ENCODE peak calls at places on chromosome 19, in eight cellular contexts. Z, F, O, Y, R, J, U and N are unnamed samples.

GRCh38 chr19:20472854-20473253 is 92.7 kb downstream of the ZNF737 start:
- DNase-seq in J (no peak), R (no peak), F (no peak), Z (no peak), O (no peak), Y (no peak), U (no peak), N (no peak)

GRCh38 chr19:44710483-44710882 is 11.5 kb downstream of the CEACAM16 start:
- DNase-seq in Z (no peak), J (no peak), R (no peak), F (no peak), O (no peak), U (no peak), Y (no peak), N (no peak)

GRCh38 chr19:3471954-3472655 is 8.2 kb downstream of the SMIM24 start:
- DNase-seq in J (peak; percentile 30), R (no peak), Z (no peak), F (peak; percentile 35), O (no peak), Y (no peak), U (peak; percentile 11), N (peak; percentile 73)

GRCh38 chr19:49264258-49264657 is 60.7 kb downstream of the SLC6A16 start:
- DNase-seq in O (no peak), Z (no peak), J (no peak), Y (no peak), R (no peak), U (no peak), F (no peak), N (no peak)

GRCh38 chr19:18173572-18174294 is at the start of gene IFI30:
- DNase-seq in R (no peak), U (peak; percentile 21), Y (peak; percentile 49), Z (no peak), F (peak; percentile 52), J (peak; percentile 53), O (peak; percentile 78), N (peak; percentile 94)

GRCh38 chr19:3257071-3257470 is 32.6 kb downstream of the CELF5 start:
- DNase-seq in R (no peak), F (no peak), O (no peak), Z (no peak), Y (no peak), U (no peak), J (no peak), N (no peak)

GRCh38 chr19:55648657-55649578 is 906 bp downstream of the CCDC106 start:
- DNase-seq in J (no peak), F (no peak), R (no peak), Z (no peak), O (no peak), U (no peak), Y (no peak), N (no peak)

GRCh38 chr19:20612711-20613316 is 47.2 kb upstream of the ZNF737 start:
- DNase-seq in Y (no peak), J (no peak), Z (no peak), O (no peak), R (no peak), U (no peak), F (no peak), N (no peak)

GRCh38 chr19:10517361-10517759 is at the start of gene S1PR5:
- DNase-seq in Y (peak; percentile 38), O (no peak), J (no peak), Z (no peak), U (no peak), R (no peak), F (no peak), N (peak; percentile 22)

GRCh38 chr19:48415395-48415794 is 21.9 kb downstream of the GRIN2D start:
- DNase-seq in Z (no peak), O (no peak), Y (peak; percentile 65), F (peak; percentile 64), U (peak; percentile 40), R (peak; percentile 40), J (peak; percentile 74), N (peak; percentile 96)

GRCh38 chr19:45267296-45267695 is 16.2 kb downstream of the MARK4 start:
- DNase-seq in U (no peak), Z (no peak), R (no peak), Y (no peak), F (no peak), J (no peak), O (no peak), N (no peak)